ENCODE peak calls at places on chromosomes 3 and 15, in ten cellular contexts. One of them, this sample, is unnamed.

GRCh38 chr3:125125822-125126245 is 70.0 kb upstream of the HEG1 start:
- DNase-seq in CD8-positive, alpha-beta memory T cell: no peak
- DNase-seq in HT1080: peak
- DNase-seq in AG08395: peak
- DNase-seq in activated CD8-positive, alpha-beta memory T cell treated with anti-CD3 and anti-CD28 coated beads, Interleukin-2, amount 50 U/mL, for 48 hours: peak
- DNase-seq in Caco-2: no peak
- DNase-seq in NCI-H187 treated with DMSO at 0.1 percent for 48 hours: no peak
- DNase-seq in GM12865: no peak
- DNase-seq in left cardiac atrium: no peak
- DNase-seq in ELF-1: peak
- DNase-seq in this sample: no peak

GRCh38 chr15:71328453-71328852 is 213.2 kb downstream of the THSD4 start:
- DNase-seq in CD8-positive, alpha-beta memory T cell: no peak
- DNase-seq in HT1080: no peak
- DNase-seq in AG08395: no peak
- DNase-seq in activated CD8-positive, alpha-beta memory T cell treated with anti-CD3 and anti-CD28 coated beads, Interleukin-2, amount 50 U/mL, for 48 hours: no peak
- DNase-seq in Caco-2: no peak
- DNase-seq in NCI-H187 treated with DMSO at 0.1 percent for 48 hours: no peak
- DNase-seq in GM12865: no peak
- DNase-seq in left cardiac atrium: no peak
- DNase-seq in ELF-1: no peak
- DNase-seq in this sample: no peak

GRCh38 chr3:167978071-167978470 is 117.7 kb downstream of the GOLIM4 start:
- DNase-seq in CD8-positive, alpha-beta memory T cell: no peak
- DNase-seq in HT1080: no peak
- DNase-seq in AG08395: no peak
- DNase-seq in activated CD8-positive, alpha-beta memory T cell treated with anti-CD3 and anti-CD28 coated beads, Interleukin-2, amount 50 U/mL, for 48 hours: no peak
- DNase-seq in Caco-2: peak
- DNase-seq in NCI-H187 treated with DMSO at 0.1 percent for 48 hours: peak
- DNase-seq in GM12865: no peak
- DNase-seq in left cardiac atrium: no peak
- DNase-seq in ELF-1: no peak
- DNase-seq in this sample: no peak

GRCh38 chr3:38960953-38961622 is 90.7 kb downstream of the SCN11A start:
- DNase-seq in CD8-positive, alpha-beta memory T cell: no peak
- DNase-seq in HT1080: peak
- DNase-seq in AG08395: peak
- DNase-seq in activated CD8-positive, alpha-beta memory T cell treated with anti-CD3 and anti-CD28 coated beads, Interleukin-2, amount 50 U/mL, for 48 hours: no peak
- DNase-seq in Caco-2: peak
- DNase-seq in NCI-H187 treated with DMSO at 0.1 percent for 48 hours: peak
- DNase-seq in GM12865: peak
- DNase-seq in left cardiac atrium: peak
- DNase-seq in ELF-1: peak
- DNase-seq in this sample: no peak

GRCh38 chr3:50255251-50255615 is 13.7 kb upstream of the SEMA3B start:
- DNase-seq in CD8-positive, alpha-beta memory T cell: no peak
- DNase-seq in HT1080: no peak
- DNase-seq in AG08395: no peak
- DNase-seq in activated CD8-positive, alpha-beta memory T cell treated with anti-CD3 and anti-CD28 coated beads, Interleukin-2, amount 50 U/mL, for 48 hours: no peak
- DNase-seq in Caco-2: no peak
- DNase-seq in NCI-H187 treated with DMSO at 0.1 percent for 48 hours: no peak
- DNase-seq in GM12865: no peak
- DNase-seq in left cardiac atrium: no peak
- DNase-seq in ELF-1: no peak
- DNase-seq in this sample: no peak

GRCh38 chr3:61093364-61093763 is 157.9 kb downstream of the FHIT start:
- DNase-seq in CD8-positive, alpha-beta memory T cell: no peak
- DNase-seq in HT1080: no peak
- DNase-seq in AG08395: no peak
- DNase-seq in activated CD8-positive, alpha-beta memory T cell treated with anti-CD3 and anti-CD28 coated beads, Interleukin-2, amount 50 U/mL, for 48 hours: no peak
- DNase-seq in Caco-2: no peak
- DNase-seq in NCI-H187 treated with DMSO at 0.1 percent for 48 hours: no peak
- DNase-seq in GM12865: no peak
- DNase-seq in left cardiac atrium: no peak
- DNase-seq in ELF-1: no peak
- DNase-seq in this sample: no peak

GRCh38 chr15:87227846-87228245 is 1028.7 kb downstream of the NTRK3 start:
- DNase-seq in CD8-positive, alpha-beta memory T cell: no peak
- DNase-seq in HT1080: peak
- DNase-seq in AG08395: no peak
- DNase-seq in activated CD8-positive, alpha-beta memory T cell treated with anti-CD3 and anti-CD28 coated beads, Interleukin-2, amount 50 U/mL, for 48 hours: no peak
- DNase-seq in Caco-2: no peak
- DNase-seq in NCI-H187 treated with DMSO at 0.1 percent for 48 hours: no peak
- DNase-seq in GM12865: no peak
- DNase-seq in left cardiac atrium: no peak
- DNase-seq in ELF-1: no peak
- DNase-seq in this sample: no peak

GRCh38 chr3:110344487-110344886 is 727.1 kb upstream of the NECTIN3 start:
- DNase-seq in CD8-positive, alpha-beta memory T cell: no peak
- DNase-seq in HT1080: no peak
- DNase-seq in AG08395: no peak
- DNase-seq in activated CD8-positive, alpha-beta memory T cell treated with anti-CD3 and anti-CD28 coated beads, Interleukin-2, amount 50 U/mL, for 48 hours: no peak
- DNase-seq in Caco-2: no peak
- DNase-seq in NCI-H187 treated with DMSO at 0.1 percent for 48 hours: no peak
- DNase-seq in GM12865: no peak
- DNase-seq in left cardiac atrium: no peak
- DNase-seq in ELF-1: no peak
- DNase-seq in this sample: no peak

GRCh38 chr3:193375614-193376013 is 2.9 kb downstream of the ATP13A5 start:
- DNase-seq in CD8-positive, alpha-beta memory T cell: no peak
- DNase-seq in HT1080: no peak
- DNase-seq in AG08395: no peak
- DNase-seq in activated CD8-positive, alpha-beta memory T cell treated with anti-CD3 and anti-CD28 coated beads, Interleukin-2, amount 50 U/mL, for 48 hours: no peak
- DNase-seq in Caco-2: no peak
- DNase-seq in NCI-H187 treated with DMSO at 0.1 percent for 48 hours: no peak
- DNase-seq in GM12865: no peak
- DNase-seq in left cardiac atrium: no peak
- DNase-seq in ELF-1: no peak
- DNase-seq in this sample: peak

GRCh38 chr15:78917888-78918287 is 27.0 kb downstream of the CTSH start:
- DNase-seq in CD8-positive, alpha-beta memory T cell: no peak
- DNase-seq in HT1080: no peak
- DNase-seq in AG08395: no peak
- DNase-seq in activated CD8-positive, alpha-beta memory T cell treated with anti-CD3 and anti-CD28 coated beads, Interleukin-2, amount 50 U/mL, for 48 hours: no peak
- DNase-seq in Caco-2: no peak
- DNase-seq in NCI-H187 treated with DMSO at 0.1 percent for 48 hours: no peak
- DNase-seq in GM12865: no peak
- DNase-seq in left cardiac atrium: no peak
- DNase-seq in ELF-1: no peak
- DNase-seq in this sample: peak

GRCh38 chr3:136142592-136142991 is 53.5 kb downstream of the MSL2 start:
- DNase-seq in CD8-positive, alpha-beta memory T cell: no peak
- DNase-seq in HT1080: peak
- DNase-seq in AG08395: peak
- DNase-seq in activated CD8-positive, alpha-beta memory T cell treated with anti-CD3 and anti-CD28 coated beads, Interleukin-2, amount 50 U/mL, for 48 hours: no peak
- DNase-seq in Caco-2: no peak
- DNase-seq in NCI-H187 treated with DMSO at 0.1 percent for 48 hours: no peak
- DNase-seq in GM12865: no peak
- DNase-seq in left cardiac atrium: no peak
- DNase-seq in ELF-1: no peak
- DNase-seq in this sample: no peak

GRCh38 chr3:138448631-138449030 is 14.2 kb downstream of the ESYT3 start:
- DNase-seq in CD8-positive, alpha-beta memory T cell: no peak
- DNase-seq in HT1080: no peak
- DNase-seq in AG08395: no peak
- DNase-seq in activated CD8-positive, alpha-beta memory T cell treated with anti-CD3 and anti-CD28 coated beads, Interleukin-2, amount 50 U/mL, for 48 hours: no peak
- DNase-seq in Caco-2: peak
- DNase-seq in NCI-H187 treated with DMSO at 0.1 percent for 48 hours: no peak
- DNase-seq in GM12865: no peak
- DNase-seq in left cardiac atrium: no peak
- DNase-seq in ELF-1: no peak
- DNase-seq in this sample: no peak

GRCh38 chr3:139481116-139481515 is 4.8 kb upstream of the RBP2 start:
- DNase-seq in CD8-positive, alpha-beta memory T cell: no peak
- DNase-seq in HT1080: no peak
- DNase-seq in AG08395: no peak
- DNase-seq in activated CD8-positive, alpha-beta memory T cell treated with anti-CD3 and anti-CD28 coated beads, Interleukin-2, amount 50 U/mL, for 48 hours: no peak
- DNase-seq in Caco-2: no peak
- DNase-seq in NCI-H187 treated with DMSO at 0.1 percent for 48 hours: no peak
- DNase-seq in GM12865: no peak
- DNase-seq in left cardiac atrium: no peak
- DNase-seq in ELF-1: peak
- DNase-seq in this sample: no peak

GRCh38 chr3:185561374-185561943 is 9.1 kb upstream of the LIPH start:
- DNase-seq in CD8-positive, alpha-beta memory T cell: peak
- DNase-seq in HT1080: no peak
- DNase-seq in AG08395: no peak
- DNase-seq in activated CD8-positive, alpha-beta memory T cell treated with anti-CD3 and anti-CD28 coated beads, Interleukin-2, amount 50 U/mL, for 48 hours: no peak
- DNase-seq in Caco-2: no peak
- DNase-seq in NCI-H187 treated with DMSO at 0.1 percent for 48 hours: no peak
- DNase-seq in GM12865: no peak
- DNase-seq in left cardiac atrium: no peak
- DNase-seq in ELF-1: no peak
- DNase-seq in this sample: peak

GRCh38 chr15:98850991-98851776 is 156.4 kb downstream of the PGPEP1L start:
- DNase-seq in CD8-positive, alpha-beta memory T cell: peak
- DNase-seq in HT1080: peak
- DNase-seq in AG08395: peak
- DNase-seq in activated CD8-positive, alpha-beta memory T cell treated with anti-CD3 and anti-CD28 coated beads, Interleukin-2, amount 50 U/mL, for 48 hours: peak
- DNase-seq in Caco-2: peak
- DNase-seq in NCI-H187 treated with DMSO at 0.1 percent for 48 hours: peak
- DNase-seq in GM12865: peak
- DNase-seq in left cardiac atrium: peak
- DNase-seq in ELF-1: peak
- DNase-seq in this sample: peak

GRCh38 chr15:85002517-85002916 is 20.9 kb downstream of the PDE8A start:
- DNase-seq in CD8-positive, alpha-beta memory T cell: no peak
- DNase-seq in HT1080: peak
- DNase-seq in AG08395: no peak
- DNase-seq in activated CD8-positive, alpha-beta memory T cell treated with anti-CD3 and anti-CD28 coated beads, Interleukin-2, amount 50 U/mL, for 48 hours: no peak
- DNase-seq in Caco-2: no peak
- DNase-seq in NCI-H187 treated with DMSO at 0.1 percent for 48 hours: no peak
- DNase-seq in GM12865: no peak
- DNase-seq in left cardiac atrium: no peak
- DNase-seq in ELF-1: no peak
- DNase-seq in this sample: no peak

GRCh38 chr15:98286831-98287230 is 326.3 kb downstream of the ARRDC4 start:
- DNase-seq in CD8-positive, alpha-beta memory T cell: no peak
- DNase-seq in HT1080: peak
- DNase-seq in AG08395: peak
- DNase-seq in activated CD8-positive, alpha-beta memory T cell treated with anti-CD3 and anti-CD28 coated beads, Interleukin-2, amount 50 U/mL, for 48 hours: no peak
- DNase-seq in Caco-2: no peak
- DNase-seq in NCI-H187 treated with DMSO at 0.1 percent for 48 hours: no peak
- DNase-seq in GM12865: no peak
- DNase-seq in left cardiac atrium: no peak
- DNase-seq in ELF-1: no peak
- DNase-seq in this sample: no peak

GRCh38 chr3:69214241-69214640 is 91.8 kb upstream of the LMOD3 start:
- DNase-seq in CD8-positive, alpha-beta memory T cell: no peak
- DNase-seq in HT1080: peak
- DNase-seq in AG08395: no peak
- DNase-seq in activated CD8-positive, alpha-beta memory T cell treated with anti-CD3 and anti-CD28 coated beads, Interleukin-2, amount 50 U/mL, for 48 hours: no peak
- DNase-seq in Caco-2: no peak
- DNase-seq in NCI-H187 treated with DMSO at 0.1 percent for 48 hours: no peak
- DNase-seq in GM12865: no peak
- DNase-seq in left cardiac atrium: no peak
- DNase-seq in ELF-1: no peak
- DNase-seq in this sample: no peak

GRCh38 chr3:128335621-128336296 is 130.9 kb downstream of the DNAJB8 start:
- DNase-seq in CD8-positive, alpha-beta memory T cell: no peak
- DNase-seq in HT1080: no peak
- DNase-seq in AG08395: no peak
- DNase-seq in activated CD8-positive, alpha-beta memory T cell treated with anti-CD3 and anti-CD28 coated beads, Interleukin-2, amount 50 U/mL, for 48 hours: no peak
- DNase-seq in Caco-2: peak
- DNase-seq in NCI-H187 treated with DMSO at 0.1 percent for 48 hours: no peak
- DNase-seq in GM12865: no peak
- DNase-seq in left cardiac atrium: no peak
- DNase-seq in ELF-1: peak
- DNase-seq in this sample: no peak

GRCh38 chr15:39462691-39463090 is 118.2 kb upstream of the THBS1 start:
- DNase-seq in CD8-positive, alpha-beta memory T cell: no peak
- DNase-seq in HT1080: peak
- DNase-seq in AG08395: no peak
- DNase-seq in activated CD8-positive, alpha-beta memory T cell treated with anti-CD3 and anti-CD28 coated beads, Interleukin-2, amount 50 U/mL, for 48 hours: no peak
- DNase-seq in Caco-2: no peak
- DNase-seq in NCI-H187 treated with DMSO at 0.1 percent for 48 hours: no peak
- DNase-seq in GM12865: no peak
- DNase-seq in left cardiac atrium: no peak
- DNase-seq in ELF-1: no peak
- DNase-seq in this sample: no peak

GRCh38 chr3:42778644-42779043 is 5.6 kb upstream of the CCDC13 start:
- DNase-seq in CD8-positive, alpha-beta memory T cell: no peak
- DNase-seq in HT1080: no peak
- DNase-seq in AG08395: peak
- DNase-seq in activated CD8-positive, alpha-beta memory T cell treated with anti-CD3 and anti-CD28 coated beads, Interleukin-2, amount 50 U/mL, for 48 hours: no peak
- DNase-seq in Caco-2: no peak
- DNase-seq in NCI-H187 treated with DMSO at 0.1 percent for 48 hours: no peak
- DNase-seq in GM12865: no peak
- DNase-seq in left cardiac atrium: no peak
- DNase-seq in ELF-1: no peak
- DNase-seq in this sample: no peak

GRCh38 chr15:85142324-85142723 is 160.7 kb downstream of the PDE8A start:
- DNase-seq in CD8-positive, alpha-beta memory T cell: no peak
- DNase-seq in HT1080: peak
- DNase-seq in AG08395: no peak
- DNase-seq in activated CD8-positive, alpha-beta memory T cell treated with anti-CD3 and anti-CD28 coated beads, Interleukin-2, amount 50 U/mL, for 48 hours: no peak
- DNase-seq in Caco-2: no peak
- DNase-seq in NCI-H187 treated with DMSO at 0.1 percent for 48 hours: no peak
- DNase-seq in GM12865: no peak
- DNase-seq in left cardiac atrium: no peak
- DNase-seq in ELF-1: no peak
- DNase-seq in this sample: no peak

GRCh38 chr3:150216041-150216811 is 191.9 kb upstream of the TSC22D2 start:
- DNase-seq in CD8-positive, alpha-beta memory T cell: no peak
- DNase-seq in HT1080: peak
- DNase-seq in AG08395: peak
- DNase-seq in activated CD8-positive, alpha-beta memory T cell treated with anti-CD3 and anti-CD28 coated beads, Interleukin-2, amount 50 U/mL, for 48 hours: no peak
- DNase-seq in Caco-2: no peak
- DNase-seq in NCI-H187 treated with DMSO at 0.1 percent for 48 hours: peak
- DNase-seq in GM12865: no peak
- DNase-seq in left cardiac atrium: peak
- DNase-seq in ELF-1: peak
- DNase-seq in this sample: no peak

GRCh38 chr3:55984631-55985030 is 483.6 kb downstream of the ERC2 start:
- DNase-seq in CD8-positive, alpha-beta memory T cell: no peak
- DNase-seq in HT1080: no peak
- DNase-seq in AG08395: peak
- DNase-seq in activated CD8-positive, alpha-beta memory T cell treated with anti-CD3 and anti-CD28 coated beads, Interleukin-2, amount 50 U/mL, for 48 hours: no peak
- DNase-seq in Caco-2: no peak
- DNase-seq in NCI-H187 treated with DMSO at 0.1 percent for 48 hours: no peak
- DNase-seq in GM12865: no peak
- DNase-seq in left cardiac atrium: no peak
- DNase-seq in ELF-1: no peak
- DNase-seq in this sample: no peak

GRCh38 chr3:149808209-149808829 is 4.7 kb upstream of the RNF13 start:
- DNase-seq in CD8-positive, alpha-beta memory T cell: peak
- DNase-seq in HT1080: peak
- DNase-seq in AG08395: peak
- DNase-seq in activated CD8-positive, alpha-beta memory T cell treated with anti-CD3 and anti-CD28 coated beads, Interleukin-2, amount 50 U/mL, for 48 hours: peak
- DNase-seq in Caco-2: peak
- DNase-seq in NCI-H187 treated with DMSO at 0.1 percent for 48 hours: no peak
- DNase-seq in GM12865: peak
- DNase-seq in left cardiac atrium: peak
- DNase-seq in ELF-1: peak
- DNase-seq in this sample: no peak

GRCh38 chr15:31346367-31347066 is 19.9 kb downstream of the KLF13 start:
- DNase-seq in CD8-positive, alpha-beta memory T cell: no peak
- DNase-seq in HT1080: no peak
- DNase-seq in AG08395: no peak
- DNase-seq in activated CD8-positive, alpha-beta memory T cell treated with anti-CD3 and anti-CD28 coated beads, Interleukin-2, amount 50 U/mL, for 48 hours: peak
- DNase-seq in Caco-2: no peak
- DNase-seq in NCI-H187 treated with DMSO at 0.1 percent for 48 hours: no peak
- DNase-seq in GM12865: peak
- DNase-seq in left cardiac atrium: no peak
- DNase-seq in ELF-1: no peak
- DNase-seq in this sample: no peak

GRCh38 chr3:57646723-57647122 is 46.2 kb downstream of the DENND6A start:
- DNase-seq in CD8-positive, alpha-beta memory T cell: no peak
- DNase-seq in HT1080: peak
- DNase-seq in AG08395: peak
- DNase-seq in activated CD8-positive, alpha-beta memory T cell treated with anti-CD3 and anti-CD28 coated beads, Interleukin-2, amount 50 U/mL, for 48 hours: no peak
- DNase-seq in Caco-2: no peak
- DNase-seq in NCI-H187 treated with DMSO at 0.1 percent for 48 hours: no peak
- DNase-seq in GM12865: no peak
- DNase-seq in left cardiac atrium: no peak
- DNase-seq in ELF-1: no peak
- DNase-seq in this sample: no peak

GRCh38 chr3:21013566-21013965 is 737.4 kb downstream of the ZNF385D start:
- DNase-seq in CD8-positive, alpha-beta memory T cell: no peak
- DNase-seq in HT1080: no peak
- DNase-seq in AG08395: no peak
- DNase-seq in activated CD8-positive, alpha-beta memory T cell treated with anti-CD3 and anti-CD28 coated beads, Interleukin-2, amount 50 U/mL, for 48 hours: no peak
- DNase-seq in Caco-2: no peak
- DNase-seq in NCI-H187 treated with DMSO at 0.1 percent for 48 hours: no peak
- DNase-seq in GM12865: no peak
- DNase-seq in left cardiac atrium: no peak
- DNase-seq in ELF-1: no peak
- DNase-seq in this sample: no peak

This sample was measured in osteocyte.